ENCODE peak calls at places on chromosomes 6 and 20, in four cellular contexts. Y is Daoy; J is stimulated activated CD4-positive, alpha-beta T cell treated with anti-CD3 and anti-CD28 coated beads, Interleukin-4, amount 100 ng/mL, for 4 hours; C is tibial artery. D is an unnamed sample.

GRCh38 chr20:50126662-50127061 is 13.7 kb upstream of the UBE2V1 start:
- DNase-seq in Y (peak; percentile 57), J (no peak), C (no peak), D (no peak)

GRCh38 chr6:111767752-111768430 is 105.4 kb downstream of the FYN start:
- DNase-seq in Y (no peak), J (no peak), C (no peak), D (no peak)

GRCh38 chr6:142871910-142872331 is 73.1 kb downstream of the HIVEP2 start:
- DNase-seq in Y (peak; percentile 89), J (no peak), C (no peak), D (no peak)

GRCh38 chr20:3661836-3662665 is 1.1 kb downstream of the GFRA4 start:
- DNase-seq in Y (no peak), J (no peak), C (peak; percentile 48), D (no peak)

GRCh38 chr6:133108377-133108776 is 132.8 kb upstream of the EYA4 start:
- DNase-seq in Y (no peak), J (no peak), C (no peak), D (no peak)

GRCh38 chr20:24782801-24783630 is 166.1 kb upstream of the CST7 start:
- DNase-seq in Y (no peak), J (no peak), C (peak; percentile 62), D (no peak)

GRCh38 chr20:13061381-13061780 is 52.6 kb downstream of the SPTLC3 start:
- DNase-seq in Y (no peak), J (no peak), C (no peak), D (no peak)

GRCh38 chr6:166422201-166422940 is 39.6 kb upstream of the MPC1 start:
- DNase-seq in Y (no peak), J (no peak), C (peak; percentile 40), D (no peak)

GRCh38 chr6:31860349-31860748 is 2.3 kb downstream of the NEU1 start:
- DNase-seq in Y (no peak), J (no peak), C (no peak), D (no peak)

GRCh38 chr6:144215402-144215931 is 65.2 kb downstream of the STX11 start:
- DNase-seq in Y (peak; percentile 35), J (no peak), C (peak; percentile 71), D (no peak)

GRCh38 chr6:169386431-169387057 is 132.9 kb upstream of the THBS2 start:
- DNase-seq in Y (no peak), J (no peak), C (no peak), D (peak; percentile 79)

GRCh38 chr6:223763-224162 is 68.5 kb upstream of the DUSP22 start:
- DNase-seq in Y (no peak), J (no peak), C (no peak), D (no peak)

GRCh38 chr20:51639206-51639832 is 96.8 kb upstream of the NFATC2 start:
- DNase-seq in Y (peak; percentile 76), J (peak; percentile 54), C (peak; percentile 80), D (peak; percentile 89)

GRCh38 chr20:577167-577791 is 32.8 kb downstream of the TCF15 start:
- DNase-seq in Y (peak; percentile 42), J (no peak), C (no peak), D (no peak)

GRCh38 chr6:111925296-111925695 is 52.0 kb upstream of the FYN start:
- DNase-seq in Y (peak; percentile 69), J (no peak), C (no peak), D (no peak)

GRCh38 chr20:49349678-49350077 is 71.8 kb upstream of the ZNFX1 start:
- DNase-seq in Y (no peak), J (no peak), C (peak; percentile 82), D (no peak)

GRCh38 chr6:44048277-44048676 is 79.0 kb downstream of the MRPL14 start:
- DNase-seq in Y (no peak), J (no peak), C (no peak), D (no peak)

GRCh38 chr20:555933-556332 is 12.3 kb upstream of the CSNK2A1 start:
- DNase-seq in Y (no peak), J (no peak), C (no peak), D (no peak)

GRCh38 chr20:54062812-54063280 is 7.5 kb downstream of the BCAS1 start:
- DNase-seq in Y (peak; percentile 36), J (no peak), C (no peak), D (no peak)

GRCh38 chr20:9912858-9913434 is 74.1 kb upstream of the PAK5 start:
- DNase-seq in Y (peak; percentile 32), J (peak; percentile 16), C (no peak), D (no peak)

GRCh38 chr6:153959281-153959680 is 79.8 kb upstream of the OPRM1 start:
- DNase-seq in Y (no peak), J (no peak), C (no peak), D (no peak)

GRCh38 chr20:39242614-39243013 is 280.5 kb downstream of the DHX35 start:
- DNase-seq in Y (no peak), J (no peak), C (no peak), D (no peak)

GRCh38 chr20:41604002-41604401 is 14.2 kb downstream of the CHD6 start:
- DNase-seq in Y (no peak), J (no peak), C (no peak), D (no peak)

GRCh38 chr6:90610671-90611542 is 24.0 kb upstream of the MAP3K7 start:
- DNase-seq in Y (peak; percentile 39), J (peak; percentile 30), C (no peak), D (no peak)

GRCh38 chr20:54103067-54103761 is 32.8 kb upstream of the BCAS1 start:
- DNase-seq in Y (peak; percentile 73), J (peak; percentile 75), C (peak; percentile 68), D (peak; percentile 88)

GRCh38 chr20:44730441-44730840 is 15.2 kb upstream of the KCNK15 start:
- DNase-seq in Y (peak; percentile 83), J (no peak), C (no peak), D (no peak)

GRCh38 chr20:37239026-37239451 is 22.6 kb downstream of the GHRH start:
- DNase-seq in Y (no peak), J (no peak), C (no peak), D (no peak)

GRCh38 chr6:125718109-125718508 is 31.3 kb upstream of the HEY2 start:
- DNase-seq in Y (no peak), J (no peak), C (no peak), D (no peak)

GRCh38 chr6:33777716-33778474 is 11.0 kb downstream of the LEMD2 start:
- DNase-seq in Y (no peak), J (no peak), C (no peak), D (no peak)

GRCh38 chr20:977021-977420 is 25.1 kb downstream of the RSPO4 start:
- DNase-seq in Y (no peak), J (no peak), C (no peak), D (no peak)

GRCh38 chr6:34001706-34002645 is 143.9 kb downstream of the GRM4 start:
- DNase-seq in Y (no peak), J (no peak), C (no peak), D (no peak)

GRCh38 chr6:22149501-22150490 is 147.0 kb downstream of the PRL start:
- DNase-seq in Y (no peak), J (no peak), C (no peak), D (no peak)

GRCh38 chr6:101231606-101232235 is 161.8 kb upstream of the GRIK2 start:
- DNase-seq in Y (no peak), J (no peak), C (no peak), D (no peak)

GRCh38 chr20:5786930-5787826 is 37.0 kb downstream of the SHLD1 start:
- DNase-seq in Y (no peak), J (no peak), C (no peak), D (no peak)